ENCODE peak calls at places on chromosomes 13 and 19, in ten cellular contexts. S, F, W, Z, G, V, Y, T, J and R are unnamed samples. For H3K36me3, the result is how much of the 10 kb centered on the place peaks cover.

GRCh38 chr19:10430505-10431253 is 10.3 kb downstream of the PDE4A start:
- DNase-seq in Z (peak), G (no peak), V (peak), J (peak), F (no peak), S (peak), T (peak), W (no peak), Y (no peak), R (no peak)

GRCh38 chr19:5718579-5719273 is 1.2 kb downstream of the LONP1 start:
- DNase-seq in S (no peak), F (no peak), Z (no peak), W (no peak), J (no peak), G (no peak), V (no peak), Y (peak), T (no peak), R (no peak)

GRCh38 chr19:45691516-45692186 is at the start of gene SNRPD2:
- DNase-seq in S (peak), V (peak), G (peak), Y (peak), J (peak), W (peak), F (peak), Z (peak), T (peak), R (peak)

GRCh38 chr13:75481176-75482069 is 546 bp downstream of the TBC1D4 start:
- DNase-seq in Z (peak), V (peak), T (peak), W (peak), J (peak), F (peak), Y (no peak), S (peak), G (peak), R (peak)

GRCh38 chr19:58558066-58558622 is at the start of gene UBE2M:
- DNase-seq in T (peak), G (peak), J (peak), Z (peak), W (no peak), V (peak), S (peak), Y (no peak), F (peak), R (peak)

GRCh38 chr19:39499082-39499642 is 415 bp downstream of the DLL3 start:
- DNase-seq in V (no peak), W (no peak), S (no peak), Y (no peak), Z (no peak), G (no peak), T (no peak), F (no peak), J (peak), R (peak)

GRCh38 chr19:15291089-15291488 is 41.2 kb downstream of the BRD4 start:
- DNase-seq in G (no peak), S (no peak), T (no peak), Z (no peak), F (no peak), J (no peak), Y (no peak), W (no peak), V (no peak), R (no peak)

GRCh38 chr19:7268737-7269098 is 25.5 kb downstream of the INSR start:
- DNase-seq in V (no peak), S (no peak), F (no peak), Y (no peak), J (no peak), W (no peak), G (no peak), Z (no peak), T (no peak), R (no peak)

GRCh38 chr19:2268480-2268830 is 12.2 kb upstream of the JSRP1 start:
- DNase-seq in T (no peak), Z (no peak), J (no peak), W (no peak), Y (no peak), V (no peak), F (no peak), G (no peak), S (no peak), R (no peak)

GRCh38 chr19:17766543-17767131 is 15.4 kb downstream of the FCHO1 start:
- DNase-seq in S (peak), Y (no peak), W (peak), Z (peak), J (peak), V (peak), F (peak), T (peak), G (peak), R (peak)

GRCh38 chr13:95368998-95369397 is 67.7 kb upstream of the ABCC4 start:
- DNase-seq in T (no peak), S (no peak), F (no peak), W (no peak), G (no peak), Y (no peak), J (no peak), Z (no peak), V (no peak), R (no peak)

DNA sequence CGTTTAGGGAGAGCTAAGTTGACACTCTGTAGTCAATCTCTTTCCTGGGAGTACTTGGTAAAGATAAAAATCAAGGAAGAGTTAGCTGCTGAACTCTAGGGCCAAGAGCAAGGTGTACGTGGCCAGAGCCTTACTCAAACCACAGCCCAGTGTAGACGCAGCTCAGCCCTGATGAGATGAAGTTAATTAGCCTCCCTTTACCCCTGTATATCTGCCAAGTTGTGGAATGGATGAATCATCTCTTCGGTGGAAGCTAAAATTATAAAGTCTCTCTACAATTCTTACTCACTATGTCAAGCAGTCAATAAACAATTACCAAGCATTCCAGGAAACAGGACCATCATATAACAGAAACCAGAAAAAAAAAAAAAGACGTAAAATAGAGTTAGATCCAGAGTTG is 146.9 kb upstream of the UFM1 start:
- DNase-seq in T (no peak), Z (no peak), J (no peak), W (no peak), G (no peak), S (no peak), Y (no peak), F (no peak), V (no peak), R (no peak)
- H3K36me3 ChIP-seq in T (under half), Z (under half), J (under half), W (under half), G (under half), S (under half), Y (under half), F (under half), V (under half), R (under half)

GRCh38 chr19:49929121-49929610 is at the start of the genes ATF5 and NUP62:
- DNase-seq in T (peak), F (peak), G (peak), J (peak), Z (peak), S (peak), V (peak), W (peak), Y (no peak), R (peak)

GRCh38 chr19:49925486-49925885 is 3.5 kb upstream of the ATF5 start:
- DNase-seq in S (no peak), T (no peak), Y (no peak), G (no peak), Z (no peak), F (no peak), W (no peak), V (peak), J (no peak), R (no peak)

GRCh38 chr19:49929611-49930482 is 543 bp upstream of the NUP62 start:
- DNase-seq in T (peak), W (peak), G (peak), F (peak), S (peak), J (peak), Y (peak), Z (peak), V (peak), R (peak)

GRCh38 chr19:49926520-49926919 is 2.5 kb upstream of the ATF5 start:
- DNase-seq in J (peak), G (no peak), F (no peak), S (no peak), V (peak), Y (no peak), T (no peak), W (no peak), Z (no peak), R (peak)

DNA sequence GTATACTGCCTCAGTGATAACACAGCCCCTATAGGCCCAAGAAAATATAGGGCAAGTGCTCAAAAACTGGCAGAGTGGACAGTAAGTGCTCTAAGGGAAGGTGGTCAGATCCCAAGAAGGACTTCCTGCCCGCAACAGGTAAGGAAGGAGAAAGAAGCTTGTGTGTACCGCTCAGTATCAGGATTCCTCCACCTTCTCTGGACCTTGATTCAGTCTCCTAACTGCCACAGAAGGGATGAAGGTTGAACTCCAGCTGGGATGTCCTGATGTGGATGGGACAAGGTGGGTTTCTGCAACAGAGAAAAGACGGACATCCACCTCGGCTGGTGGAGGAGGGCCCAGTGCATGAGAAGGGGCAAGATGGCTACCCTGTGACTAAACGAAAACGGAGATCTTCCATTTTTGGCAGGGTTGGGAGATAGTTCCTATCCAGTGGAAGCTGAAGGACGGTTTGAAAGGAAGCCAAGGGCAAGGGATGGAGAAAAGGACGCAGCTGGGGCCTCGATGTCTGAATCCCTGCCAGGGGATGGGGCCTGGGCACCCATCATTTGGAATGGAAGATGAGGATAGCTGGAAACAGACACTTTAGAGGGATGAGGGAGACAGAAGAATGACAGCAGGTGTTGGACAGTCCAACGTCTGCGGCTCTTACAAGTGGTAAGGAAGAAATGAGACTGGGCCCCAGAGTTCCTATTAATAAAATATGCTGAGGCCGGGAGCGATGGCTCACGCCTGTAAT is 1.3 kb upstream of the ATF5 start:
- DNase-seq in F (no peak), W (no peak), G (no peak), T (no peak), V (peak), Y (no peak), J (no peak), Z (no peak), S (no peak), R (no peak)
- H3K4me3 ChIP-seq in F (no peak), W (no peak), G (peak), T (peak), V (no peak), Y (peak), J (peak), Z (no peak), S (peak), R (peak)

DNA sequence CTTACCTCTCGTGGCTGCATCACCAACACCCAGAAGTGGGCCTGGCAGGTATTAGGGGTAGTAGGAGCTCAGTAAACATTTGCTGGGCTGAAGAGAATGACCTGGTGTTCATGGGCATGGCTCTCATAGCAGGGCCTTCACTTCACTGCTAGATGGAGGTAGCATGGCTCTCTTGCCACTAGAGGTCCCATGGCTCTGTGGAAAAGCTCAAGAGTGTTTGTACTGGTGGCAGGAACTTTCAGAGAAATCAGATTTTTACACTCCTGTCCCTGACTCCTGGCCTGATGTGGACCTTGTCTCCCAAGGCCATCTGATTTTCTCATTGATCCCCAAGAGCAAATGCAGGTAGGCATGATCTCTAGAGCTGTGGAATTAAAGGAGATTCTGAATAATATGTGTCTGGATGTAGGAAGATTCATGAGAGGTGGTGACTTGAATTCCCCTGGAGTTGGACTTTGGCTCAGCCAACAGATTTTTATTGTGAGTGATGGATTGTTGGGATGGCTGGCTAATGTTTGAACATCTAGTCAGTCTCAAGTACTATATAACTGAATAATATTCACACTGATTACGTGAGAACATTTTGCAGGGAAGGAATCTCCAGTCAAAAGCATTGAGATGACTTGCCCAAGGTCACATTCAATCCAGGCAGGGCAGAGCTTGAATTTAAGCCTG is 5.8 kb downstream of the ZNF574 start:
- DNase-seq in S (no peak), T (no peak), F (no peak), W (peak), Y (peak), Z (no peak), V (no peak), J (no peak), G (peak), R (peak)
- TF ChIP-seq CTCF in S (no peak), T (peak), F (no peak), W (no peak), Y (no peak), Z (peak), V (peak), J (peak), G (peak), R (peak)

GRCh38 chr19:310781-311496 is 19.7 kb upstream of the PLPP2 start:
- DNase-seq in V (no peak), Y (no peak), F (no peak), Z (peak), W (no peak), G (no peak), S (peak), T (no peak), J (no peak), R (no peak)

GRCh38 chr19:308471-309205 is 17.4 kb upstream of the PLPP2 start:
- DNase-seq in W (no peak), Y (no peak), T (no peak), S (peak), G (no peak), F (no peak), J (no peak), Z (peak), V (peak), R (no peak)

GRCh38 chr19:309206-309565 is 18.0 kb upstream of the PLPP2 start:
- DNase-seq in G (no peak), F (no peak), T (no peak), S (peak), J (no peak), V (no peak), W (no peak), Z (peak), Y (no peak), R (no peak)

GRCh38 chr19:311813-312261 is 20.6 kb upstream of the PLPP2 start:
- DNase-seq in F (no peak), S (peak), J (no peak), G (no peak), W (no peak), Z (peak), T (no peak), Y (no peak), V (no peak), R (no peak)

DNA sequence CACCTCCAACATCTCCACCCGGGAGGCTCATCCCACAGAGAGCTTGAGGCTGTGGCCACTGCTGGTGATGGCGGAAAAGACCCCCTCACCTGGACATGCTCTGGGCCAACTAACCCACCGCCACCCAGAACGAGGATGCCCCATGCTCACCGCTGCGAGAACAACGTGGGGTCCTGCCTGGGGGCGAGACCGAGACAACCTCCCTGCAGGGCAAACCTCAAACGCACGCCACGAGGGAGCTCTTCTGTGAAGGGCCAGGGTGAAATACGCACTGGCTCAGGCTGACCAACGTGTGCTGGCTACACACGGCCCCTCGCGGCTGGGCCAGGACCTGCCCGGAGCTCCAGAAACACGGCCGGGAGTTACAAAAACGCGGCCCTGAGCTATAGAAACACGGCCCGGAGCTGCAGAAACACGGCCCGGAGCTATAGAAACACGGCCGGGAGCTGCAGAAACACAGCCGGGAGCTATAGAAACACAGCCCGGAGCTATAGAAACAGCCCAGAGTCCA is 19.0 kb upstream of the PLPP2 start:
- DNase-seq in Y (no peak), W (no peak), T (no peak), Z (peak), S (peak), F (no peak), V (no peak), G (no peak), J (no peak), R (no peak)
- H3K36me3 ChIP-seq in Y (under half), W (under half), T (half or more), Z (under half), S (half or more), F (under half), V (under half), G (under half), J (under half), R (half or more)

DNA sequence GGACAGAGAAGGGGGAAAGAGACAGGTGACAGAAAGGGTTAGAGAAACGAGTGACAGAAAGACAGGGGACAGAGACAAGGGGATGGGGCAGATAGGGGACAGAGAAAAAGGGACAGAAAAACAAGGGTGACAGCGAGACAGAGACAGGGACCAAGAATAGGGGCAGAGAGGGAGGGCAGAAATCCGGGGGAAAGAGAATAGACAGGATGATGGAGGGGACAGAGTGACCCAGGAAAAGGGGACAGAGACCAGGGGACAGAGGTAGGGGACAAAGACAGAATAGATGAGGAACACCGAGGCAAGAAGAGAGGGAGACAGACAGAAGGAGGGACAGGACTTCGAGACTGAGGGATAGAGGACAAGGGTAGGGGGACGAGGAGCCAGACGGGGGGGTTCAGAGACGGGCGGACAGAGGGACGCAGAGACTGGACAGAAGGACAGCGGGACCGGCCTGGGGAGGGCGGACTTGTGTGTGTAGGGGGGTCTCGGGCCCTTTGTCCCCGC is 607 bp downstream of the CADM4 start:
- DNase-seq in Z (no peak), S (no peak), Y (no peak), V (peak), W (no peak), G (no peak), F (no peak), J (no peak), T (no peak), R (no peak)
- H3K4me3 ChIP-seq in Z (no peak), S (peak), Y (peak), V (peak), W (no peak), G (peak), F (peak), J (peak), T (peak), R (peak)

DNA sequence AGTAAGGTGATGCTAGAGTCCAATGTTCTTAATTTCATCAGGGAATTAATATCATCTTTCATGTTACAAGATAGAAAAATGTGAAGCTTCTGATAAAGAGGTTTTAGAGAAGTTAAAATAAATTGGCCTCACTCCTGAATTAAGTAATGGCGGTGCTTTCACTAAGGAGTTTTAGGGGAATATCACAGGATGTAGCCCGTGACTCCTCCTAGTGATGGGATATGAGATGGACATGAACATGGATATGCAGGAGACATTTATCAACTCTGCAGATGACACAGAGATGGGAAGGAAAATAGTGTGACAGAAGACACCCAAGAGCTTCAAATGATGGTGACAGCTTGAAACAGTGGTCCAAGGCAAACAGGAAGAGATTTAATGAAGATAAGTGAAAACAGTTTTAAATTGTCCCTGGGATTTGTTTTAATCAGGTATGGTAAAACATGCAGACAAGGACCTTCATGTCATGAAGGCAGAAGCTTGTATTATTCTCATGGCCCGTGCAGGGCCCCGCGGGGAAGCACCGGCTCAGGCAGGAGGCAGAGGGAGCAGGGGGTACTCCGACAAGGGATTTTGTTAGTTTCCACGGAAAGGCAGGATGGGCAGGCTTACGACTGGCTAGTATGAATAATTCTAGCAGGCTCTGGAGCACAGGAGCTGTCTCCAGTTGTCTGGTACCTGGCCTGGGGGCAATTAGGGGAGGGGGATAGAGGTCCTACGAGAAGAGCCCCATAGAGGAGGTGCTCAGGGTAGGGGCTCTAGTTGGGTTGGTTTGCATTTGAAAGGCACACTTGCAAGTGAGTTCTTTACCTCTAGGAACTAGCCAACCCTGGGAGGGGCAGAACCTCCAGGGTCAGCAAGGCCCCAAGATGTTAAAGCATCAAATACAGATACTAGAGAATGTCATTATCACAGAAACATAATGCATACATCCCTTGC is 38.7 kb upstream of the FARP1 start:
- DNase-seq in G (peak), Z (no peak), J (no peak), V (no peak), F (no peak), S (no peak), T (no peak), W (no peak), Y (no peak), R (no peak)
- TF ChIP-seq CTCF in G (peak), Z (no peak), J (peak), V (no peak), F (no peak), S (no peak), T (no peak), W (no peak), Y (peak), R (peak)